ENCODE peak calls at places on chromosomes 5 and 9, in six cellular contexts. K is SHP77; J is HEK293T; G is T-cell; I is IMR-90; V is stimulated activated CD4-positive, alpha-beta T cell treated with anti-CD3 and anti-CD28 coated beads, TNF-alpha, amount 100 ng/mL, for 1 hour. Y is an unnamed sample.

GRCh38 chr5:98605010-98605425 is 168.4 kb upstream of the RGMB start:
- DNase-seq in K (peak; percentile 19), J (no peak), G (no peak), I (peak; percentile 28), V (no peak), Y (no peak)

GRCh38 chr9:19146441-19146840 is 19.1 kb upstream of the PLIN2 start:
- DNase-seq in K (no peak), J (no peak), G (no peak), I (no peak), V (no peak), Y (no peak)

GRCh38 chr9:33040792-33041458 is 15.9 kb downstream of the DNAJA1 start:
- DNase-seq in K (no peak), J (no peak), G (no peak), I (no peak), V (no peak), Y (peak; percentile 12)

GRCh38 chr5:81962041-81962440 is 9.8 kb upstream of the ATG10 start:
- DNase-seq in K (no peak), J (no peak), G (no peak), I (no peak), V (no peak), Y (no peak)

GRCh38 chr5:180541710-180542109 is 47.5 kb downstream of the CNOT6 start:
- DNase-seq in K (no peak), J (no peak), G (no peak), I (no peak), V (no peak), Y (no peak)

GRCh38 chr5:756171-756570 is 28.4 kb downstream of the ZDHHC11B start:
- DNase-seq in K (no peak), J (no peak), G (peak; percentile 22), I (no peak), V (no peak), Y (no peak)

GRCh38 chr9:15977438-15977837 is 424.6 kb downstream of the CCDC171 start:
- DNase-seq in K (no peak), J (no peak), G (no peak), I (no peak), V (no peak), Y (no peak)

GRCh38 chr9:85536076-85536475 is 205.7 kb downstream of the AGTPBP1 start:
- DNase-seq in K (no peak), J (no peak), G (no peak), I (peak; percentile 60), V (no peak), Y (no peak)

GRCh38 chr5:128667751-128668150 is 129.7 kb upstream of the FBN2 start:
- DNase-seq in K (no peak), J (no peak), G (no peak), I (no peak), V (no peak), Y (no peak)

GRCh38 chr5:113117543-113118110 is 141.0 kb downstream of the DCP2 start:
- DNase-seq in K (peak; percentile 11), J (no peak), G (no peak), I (peak; percentile 14), V (no peak), Y (no peak)

GRCh38 chr5:178378527-178379484 is 146.2 kb upstream of the PHYKPL start:
- DNase-seq in K (no peak), J (no peak), G (no peak), I (peak; percentile 8), V (no peak), Y (no peak)

GRCh38 chr5:134188092-134188491 is 11.3 kb upstream of the SKP1 start:
- DNase-seq in K (no peak), J (no peak), G (no peak), I (no peak), V (no peak), Y (peak; percentile 20)

GRCh38 chr5:33444542-33444941 is 3.8 kb downstream of the TARS1 start:
- DNase-seq in K (no peak), J (no peak), G (no peak), I (no peak), V (no peak), Y (no peak)

GRCh38 chr5:102663771-102664530 is 91.2 kb upstream of the PAM start:
- DNase-seq in K (no peak), J (no peak), G (no peak), I (no peak), V (no peak), Y (no peak)

GRCh38 chr5:172872997-172873491 is 39.0 kb downstream of the ERGIC1 start:
- DNase-seq in K (no peak), J (no peak), G (no peak), I (peak; percentile 64), V (no peak), Y (no peak)

GRCh38 chr9:137028281-137029057 is 432 bp upstream of the ABCA2 start:
- DNase-seq in K (no peak), J (peak; percentile 85), G (peak; percentile 61), I (peak; percentile 11), V (peak; percentile 46), Y (peak; percentile 69)

GRCh38 chr5:59322058-59322457 is 571.5 kb downstream of the PDE4D start:
- DNase-seq in K (no peak), J (peak; percentile 9), G (no peak), I (no peak), V (no peak), Y (no peak)

GRCh38 chr5:127754259-127754658 is 51.1 kb downstream of the CCDC192 start:
- DNase-seq in K (no peak), J (no peak), G (no peak), I (peak; percentile 78), V (no peak), Y (no peak)

GRCh38 chr5:103428411-103428871 is 134.1 kb downstream of the NUDT12 start:
- DNase-seq in K (no peak), J (no peak), G (no peak), I (peak; percentile 86), V (no peak), Y (peak; percentile 88)

GRCh38 chr9:111833941-111834340 is 39.2 kb upstream of the SHOC1 start:
- DNase-seq in K (no peak), J (no peak), G (no peak), I (peak; percentile 77), V (no peak), Y (no peak)

GRCh38 chr9:135555203-135555602 is 6.4 kb upstream of the PAEP start:
- DNase-seq in K (no peak), J (no peak), G (no peak), I (no peak), V (no peak), Y (no peak)

GRCh38 chr9:125913551-125913950 is 166.4 kb downstream of the PBX3 start:
- DNase-seq in K (no peak), J (no peak), G (no peak), I (no peak), V (no peak), Y (no peak)

GRCh38 chr9:92385953-92386352 is 18.4 kb downstream of the OGN start:
- DNase-seq in K (no peak), J (no peak), G (no peak), I (peak; percentile 29), V (no peak), Y (no peak)

GRCh38 chr5:134792287-134792686 is 33.7 kb downstream of the DDX46 start:
- DNase-seq in K (no peak), J (no peak), G (no peak), I (no peak), V (no peak), Y (no peak)

GRCh38 chr9:72363908-72364678 is 915 bp downstream of the ZFAND5 start:
- DNase-seq in K (no peak), J (peak; percentile 32), G (peak; percentile 77), I (peak; percentile 61), V (peak; percentile 36), Y (peak; percentile 57)

GRCh38 chr5:312845-313244 is 8.7 kb upstream of the AHRR start:
- DNase-seq in K (no peak), J (no peak), G (no peak), I (no peak), V (no peak), Y (no peak)

Y was measured in SJCRH30.